ENCODE peak calls at places on chromosomes 11 and 22, in nine cellular contexts. M is AG08396; B is HCT116; S is HFFc6; J is adrenal gland; V is SHP77 treated with DMSO at 0.1 percent for 48 hours; R is neural progenitor cell; I is activated T-helper 1 cell treated with anti-CD3 and anti-CD28 coated beads, Interleukin-12 subunit alpha, Interleukin-12 subunit beta, Interleukin-2, Interleukin-4 antibody, amounts not matched to agents 30 ng/mL and 10 ng/mL and 1 ng/mL, durations not matched to agents 14 hours and 24 hours and 36 hours; H is iris pigment epithelial cell. P is an unnamed sample.

GRCh38 chr11:15071556-15072255 is 1.7 kb upstream of the CALCB start:
- DNase-seq in M (no peak), B (no peak), S (no peak), J (no peak), V (no peak), R (no peak), I (no peak), H (no peak), P (no peak)

GRCh38 chr11:125728969-125729368 is 17.1 kb upstream of the PATE1 start:
- DNase-seq in M (no peak), B (no peak), S (no peak), J (no peak), V (no peak), R (no peak), I (no peak), H (no peak), P (no peak)

GRCh38 chr22:39312410-39312809 is 7.0 kb downstream of the RPL3 start:
- DNase-seq in M (no peak), B (no peak), S (no peak), J (no peak), V (no peak), R (no peak), I (no peak), H (no peak), P (no peak)

GRCh38 chr22:37545703-37546435 is 14.4 kb upstream of the CDC42EP1 start:
- DNase-seq in M (peak), B (no peak), S (peak), J (peak), V (no peak), R (peak), I (no peak), H (peak), P (peak)

GRCh38 chr11:108906329-108906728 is 241.5 kb downstream of the DDX10 start:
- DNase-seq in M (peak), B (no peak), S (peak), J (peak), V (no peak), R (no peak), I (no peak), H (peak), P (no peak)

GRCh38 chr11:1864216-1864615 is 11.3 kb downstream of the LSP1 start:
- DNase-seq in M (peak), B (no peak), S (no peak), J (no peak), V (no peak), R (no peak), I (no peak), H (peak), P (no peak)

GRCh38 chr11:43944761-43945311 is 2.4 kb downstream of the C11orf96 start:
- DNase-seq in M (peak), B (no peak), S (no peak), J (peak), V (no peak), R (peak), I (peak), H (peak), P (peak)

GRCh38 chr11:70048279-70049024 is 29.7 kb upstream of the ANO1 start:
- DNase-seq in M (no peak), B (peak), S (no peak), J (no peak), V (no peak), R (peak), I (no peak), H (peak), P (no peak)

GRCh38 chr11:131684111-131685060 is 314.0 kb downstream of the NTM start:
- DNase-seq in M (no peak), B (no peak), S (no peak), J (no peak), V (no peak), R (no peak), I (no peak), H (no peak), P (no peak)

GRCh38 chr22:49525366-49525765 is 302.3 kb downstream of the BRD1 start:
- DNase-seq in M (no peak), B (no peak), S (no peak), J (no peak), V (no peak), R (no peak), I (no peak), H (no peak), P (peak)

GRCh38 chr22:46792061-46792796 is 29.8 kb downstream of the TBC1D22A start:
- DNase-seq in M (no peak), B (no peak), S (no peak), J (peak), V (no peak), R (no peak), I (no peak), H (no peak), P (no peak)

GRCh38 chr22:27408068-27408467 is 393.5 kb downstream of the MN1 start:
- DNase-seq in M (no peak), B (no peak), S (no peak), J (no peak), V (no peak), R (no peak), I (no peak), H (no peak), P (no peak)

P was measured in posterior vena cava.